ENCODE peak calls at places on chromosomes 6 and 20, in five cellular contexts. G, A, J, T and V are unnamed samples.

GRCh38 chr20:48776306-48776705 is 51.5 kb downstream of the PREX1 start:
- DNase-seq in J (no peak), A (no peak), T (peak; percentile 23), G (no peak), V (no peak)

GRCh38 chr6:165967768-165968408 is 199.8 kb downstream of the TBXT start:
- DNase-seq in G (no peak), T (no peak), A (no peak), J (no peak), V (no peak)

GRCh38 chr6:43923376-43924221 is 153.6 kb downstream of the VEGFA start:
- DNase-seq in G (no peak), A (no peak), T (no peak), J (no peak), V (no peak)

GRCh38 chr6:40962241-40962640 is 76.8 kb downstream of the UNC5CL start:
- DNase-seq in J (peak; percentile 17), T (no peak), A (no peak), G (no peak), V (no peak)

GRCh38 chr20:10705801-10706459 is 32.1 kb upstream of the JAG1 start:
- DNase-seq in G (no peak), J (no peak), T (no peak), A (no peak), V (no peak)

GRCh38 chr6:147268254-147268653 is 64.0 kb downstream of the STXBP5 start:
- DNase-seq in J (no peak), G (no peak), T (no peak), A (no peak), V (no peak)

GRCh38 chr20:58774214-58774613 is 76.5 kb downstream of the GNAS-AS1 start:
- DNase-seq in G (no peak), A (no peak), J (no peak), T (no peak), V (no peak)

GRCh38 chr6:168597471-168597875 is 156.5 kb downstream of the SMOC2 start:
- DNase-seq in A (no peak), G (no peak), J (no peak), T (no peak), V (no peak)